ENCODE peak calls at places on chromosomes 7 and 10, in eight cellular contexts. S, B, Q, G, V, W, I and M are unnamed samples.

GRCh38 chr10:72171175-72171630 is 44.6 kb upstream of the ANAPC16 start:
- DNase-seq in Q (no peak), W (no peak), V (peak), S (no peak), B (no peak), I (peak), G (peak), M (peak)

GRCh38 chr10:63713191-63714144 is 192.3 kb downstream of the REEP3 start:
- DNase-seq in B (peak), Q (peak), I (no peak), V (no peak), S (no peak), W (peak), G (peak), M (peak)

GRCh38 chr7:97971120-97971989 is 18.6 kb downstream of the OCM2 start:
- DNase-seq in W (no peak), I (peak), B (no peak), V (no peak), G (peak), Q (no peak), S (peak), M (peak)

GRCh38 chr10:79380918-79381775 is 33.9 kb downstream of the PPIF start:
- DNase-seq in Q (peak), G (no peak), V (no peak), B (no peak), I (no peak), S (no peak), W (no peak), M (no peak)

GRCh38 chr10:114255227-114255626 is 16.2 kb downstream of the VWA2 start:
- DNase-seq in S (no peak), V (no peak), B (no peak), Q (no peak), I (no peak), W (no peak), G (no peak), M (no peak)

GRCh38 chr10:17703706-17704105 is 48.3 kb upstream of the TMEM236 start:
- DNase-seq in I (no peak), S (no peak), B (no peak), Q (no peak), G (no peak), W (no peak), V (no peak), M (no peak)

GRCh38 chr7:95407751-95408150 is 11.6 kb upstream of the PON3 start:
- DNase-seq in B (no peak), S (no peak), W (no peak), I (no peak), G (no peak), V (no peak), Q (no peak), M (no peak)

GRCh38 chr10:47047577-47048532 is 136.6 kb downstream of the PTPN20 start:
- DNase-seq in W (peak), V (peak), S (peak), B (no peak), Q (peak), I (peak), G (peak), M (peak)

GRCh38 chr10:132463333-132464255 is 66.6 kb downstream of the PWWP2B start:
- DNase-seq in V (no peak), B (peak), G (peak), W (no peak), Q (no peak), I (peak), S (no peak), M (no peak)

GRCh38 chr10:93458821-93459257 is 23.3 kb downstream of the MYOF start:
- DNase-seq in B (no peak), Q (peak), S (no peak), V (peak), W (no peak), G (peak), I (peak), M (peak)

GRCh38 chr10:8908013-8908412 is 853.5 kb downstream of the GATA3 start:
- DNase-seq in I (no peak), S (no peak), B (no peak), G (no peak), W (no peak), V (no peak), Q (no peak), M (no peak)

GRCh38 chr10:129972145-129972965 is 8.3 kb upstream of the EBF3 start:
- DNase-seq in S (no peak), I (no peak), W (no peak), G (peak), Q (no peak), B (no peak), V (no peak), M (no peak)

GRCh38 chr10:22537810-22538209 is 176.6 kb downstream of the PIP4K2A start:
- DNase-seq in G (no peak), W (no peak), Q (no peak), I (no peak), V (no peak), S (no peak), B (no peak), M (no peak)

GRCh38 chr10:50421026-50421719 is 169.9 kb upstream of the ASAH2 start:
- DNase-seq in S (no peak), B (peak), W (peak), I (peak), V (no peak), Q (peak), G (peak), M (peak)

GRCh38 chr7:27166475-27167169 is 1.3 kb upstream of the HOXA9 start:
- DNase-seq in B (no peak), G (no peak), S (no peak), Q (no peak), I (peak), W (no peak), V (no peak), M (no peak)

GRCh38 chr10:82759050-82759449 is 884.1 kb downstream of the NRG3 start:
- DNase-seq in S (no peak), I (no peak), V (no peak), W (no peak), Q (no peak), B (no peak), G (no peak), M (no peak)

GRCh38 chr7:134365341-134366054 is 48.8 kb upstream of the SLC35B4 start:
- DNase-seq in Q (no peak), S (no peak), V (peak), G (peak), W (no peak), I (no peak), B (no peak), M (peak)

GRCh38 chr7:41630741-41631140 is 72.1 kb downstream of the INHBA start:
- DNase-seq in G (no peak), S (no peak), Q (no peak), B (no peak), W (no peak), I (no peak), V (no peak), M (no peak)

GRCh38 chr7:151340794-151341356 is 737 bp upstream of the NUB1 start:
- DNase-seq in V (no peak), W (no peak), B (no peak), Q (no peak), S (no peak), I (no peak), G (no peak), M (no peak)

GRCh38 chr7:86942995-86943394 is 116.5 kb downstream of the ELAPOR2 start:
- DNase-seq in I (no peak), S (no peak), B (no peak), Q (no peak), V (no peak), W (no peak), G (no peak), M (no peak)

GRCh38 chr10:62501547-62501946 is 127.4 kb downstream of the ZNF365 start:
- DNase-seq in B (no peak), W (no peak), S (no peak), V (no peak), I (no peak), Q (no peak), G (peak), M (peak)

GRCh38 chr7:33243319-33243881 is 114.0 kb downstream of the BBS9 start:
- DNase-seq in Q (no peak), B (peak), W (peak), V (peak), S (no peak), I (peak), G (peak), M (peak)

GRCh38 chr7:137835486-137836112 is 11.2 kb downstream of the DGKI start:
- DNase-seq in V (no peak), I (no peak), G (no peak), B (no peak), S (no peak), W (no peak), Q (no peak), M (no peak)

GRCh38 chr10:70268376-70268775 is 15.4 kb downstream of the NPFFR1 start:
- DNase-seq in Q (no peak), S (no peak), V (no peak), B (no peak), G (no peak), I (no peak), W (no peak), M (no peak)

GRCh38 chr10:79181680-79182079 is 112.9 kb downstream of the ZMIZ1 start:
- DNase-seq in B (peak), Q (no peak), I (no peak), W (no peak), V (no peak), G (no peak), S (no peak), M (no peak)

GRCh38 chr7:3520206-3520605 is 219.2 kb downstream of the SDK1 start:
- DNase-seq in B (no peak), V (no peak), I (no peak), W (no peak), S (no peak), Q (peak), G (no peak), M (no peak)

GRCh38 chr7:156460861-156461632 is 179.5 kb upstream of the RNF32 start:
- DNase-seq in I (no peak), B (no peak), Q (no peak), W (no peak), V (no peak), S (no peak), G (no peak), M (no peak)

GRCh38 chr10:6461961-6462360 is 118.1 kb downstream of the PRKCQ start:
- DNase-seq in W (no peak), S (no peak), B (no peak), V (no peak), Q (no peak), I (peak), G (no peak), M (peak)

GRCh38 chr7:106814887-106815286 is 50.2 kb upstream of the PIK3CG start:
- DNase-seq in I (no peak), B (no peak), W (no peak), V (no peak), S (no peak), G (no peak), Q (no peak), M (no peak)

GRCh38 chr7:101172854-101173751 is 7.0 kb downstream of the NAT16 start:
- DNase-seq in W (no peak), V (no peak), Q (peak), G (peak), I (peak), B (no peak), S (no peak), M (no peak)

GRCh38 chr7:78514653-78515052 is 716.1 kb downstream of the PHTF2 start:
- DNase-seq in W (no peak), I (no peak), V (no peak), S (no peak), B (no peak), G (no peak), Q (no peak), M (no peak)